ENCODE peak calls at places on chromosomes 3 and 15, in four cellular contexts. V is activated naive CD8-positive, alpha-beta T cell treated with anti-CD3 and anti-CD28 coated beads, Interleukin-2, amount 50 U/mL, for 24 hours; S is T-cell; H is left ventricle myocardium inferior. W is an unnamed sample.

GRCh38 chr3:118817748-118818165 is 216.9 kb downstream of the IGSF11 start:
- DNase-seq in S (no peak), H (no peak), V (peak; percentile 41), W (peak; percentile 17)

GRCh38 chr3:83092521-83093221 is 1331.2 kb upstream of the GBE1 start:
- DNase-seq in V (no peak), S (no peak), H (no peak), W (no peak)

GRCh38 chr15:42035362-42035761 is 14.5 kb upstream of the PLA2G4E start:
- DNase-seq in V (peak; percentile 17), S (no peak), H (no peak), W (no peak)

GRCh38 chr3:100813828-100814227 is 104.5 kb downstream of the TFG start:
- DNase-seq in S (no peak), V (no peak), H (no peak), W (no peak)

GRCh38 chr3:63456901-63457300 is 178.8 kb downstream of the SYNPR start:
- DNase-seq in S (no peak), V (no peak), H (no peak), W (no peak)

GRCh38 chr3:170726976-170727661 is 141.2 kb upstream of the SLC7A14 start:
- DNase-seq in H (no peak), S (no peak), V (no peak), W (no peak)

GRCh38 chr15:77495806-77496589 is 75.3 kb downstream of the HMG20A start:
- DNase-seq in H (peak; percentile 40), V (no peak), S (no peak), W (no peak)

GRCh38 chr15:32844118-32844711 is 126.4 kb downstream of the GREM1 start:
- DNase-seq in H (no peak), V (no peak), S (no peak), W (peak; percentile 2)

GRCh38 chr15:91889143-91889815 is 35.8 kb downstream of the SLCO3A1 start:
- DNase-seq in H (no peak), S (no peak), V (no peak), W (no peak)

GRCh38 chr15:61654918-61655317 is 405.3 kb downstream of the VPS13C start:
- DNase-seq in S (no peak), H (peak; percentile 16), V (no peak), W (no peak)

GRCh38 chr3:128207953-128208352 is 54.7 kb downstream of the EEFSEC start:
- DNase-seq in S (no peak), H (no peak), V (no peak), W (no peak)

GRCh38 chr15:94056314-94056713 is 175.0 kb upstream of the MCTP2 start:
- DNase-seq in S (no peak), V (no peak), H (no peak), W (no peak)

GRCh38 chr3:46498916-46499519 is 1.2 kb downstream of the RTP3 start:
- DNase-seq in V (no peak), S (no peak), H (no peak), W (no peak)

GRCh38 chr3:37824090-37824953 is 37.4 kb upstream of the CTDSPL start:
- DNase-seq in V (no peak), H (no peak), S (no peak), W (no peak)

GRCh38 chr3:57951106-57951882 is 56.9 kb upstream of the FLNB start:
- DNase-seq in H (peak; percentile 81), V (peak; percentile 10), S (no peak), W (no peak)

GRCh38 chr3:113825090-113825489 is 13.5 kb upstream of the GRAMD1C start:
- DNase-seq in S (no peak), V (no peak), H (no peak), W (no peak)

GRCh38 chr15:42955518-42955917 is 34.9 kb upstream of the TTBK2 start:
- DNase-seq in S (no peak), V (no peak), H (no peak), W (no peak)

GRCh38 chr3:47399531-47400270 is 18.9 kb downstream of the PTPN23 start:
- DNase-seq in V (no peak), S (no peak), H (no peak), W (no peak)

GRCh38 chr15:31503256-31503655 is 176.6 kb downstream of the KLF13 start:
- DNase-seq in H (no peak), V (no peak), S (no peak), W (no peak)

GRCh38 chr3:150840733-150841515 is 64.3 kb downstream of the MINDY4B start:
- DNase-seq in S (no peak), V (no peak), H (no peak), W (no peak)

GRCh38 chr3:24640330-24640877 is 145.8 kb upstream of the THRB start:
- DNase-seq in V (no peak), S (no peak), H (no peak), W (no peak)

GRCh38 chr3:49703443-49703927 is 14.1 kb downstream of the RNF123 start:
- DNase-seq in V (peak; percentile 64), S (peak; percentile 56), H (peak; percentile 40), W (peak; percentile 68)

GRCh38 chr3:102400766-102401165 is 34.0 kb upstream of the ZPLD1 start:
- DNase-seq in V (no peak), H (no peak), S (no peak), W (no peak)

GRCh38 chr3:113746955-113747718 is at the start of gene ATP6V1A:
- DNase-seq in V (peak; percentile 69), S (peak; percentile 64), H (peak; percentile 63), W (peak; percentile 81)

GRCh38 chr15:85976986-85977385 is 102.7 kb upstream of the AGBL1 start:
- DNase-seq in S (no peak), H (no peak), V (no peak), W (no peak)

GRCh38 chr3:56926513-56927282 is 124.9 kb upstream of the ARHGEF3 start:
- DNase-seq in V (no peak), S (no peak), H (no peak), W (no peak)

GRCh38 chr3:55668359-55668758 is 181.3 kb upstream of the WNT5A start:
- DNase-seq in S (no peak), H (no peak), V (no peak), W (no peak)

GRCh38 chr15:41940441-41940857 is 31.9 kb downstream of the EHD4 start:
- DNase-seq in H (no peak), S (peak; percentile 36), V (peak; percentile 58), W (peak; percentile 62)

GRCh38 chr15:80204231-80204630 is 47.8 kb downstream of the CTXND1 start:
- DNase-seq in S (no peak), V (no peak), H (no peak), W (no peak)

GRCh38 chr3:54999159-54999558 is 71.3 kb upstream of the LRTM1 start:
- DNase-seq in S (no peak), H (no peak), V (no peak), W (no peak)

GRCh38 chr3:187968883-187969580 is 184.9 kb upstream of the LPP start:
- DNase-seq in S (no peak), V (no peak), H (no peak), W (no peak)

GRCh38 chr3:10798600-10799367 is 17.2 kb upstream of the SLC6A11 start:
- DNase-seq in V (no peak), S (no peak), H (no peak), W (no peak)

GRCh38 chr3:107969994-107970896 is 120.6 kb downstream of the CD47 start:
- DNase-seq in S (no peak), V (no peak), H (no peak), W (no peak)

GRCh38 chr15:76996526-76997401 is 1.8 kb downstream of the PSTPIP1 start:
- DNase-seq in S (no peak), H (peak; percentile 39), V (peak; percentile 76), W (peak; percentile 58)

GRCh38 chr15:60781211-60781713 is 302.3 kb upstream of the ICE2 start:
- DNase-seq in V (no peak), H (no peak), S (no peak), W (no peak)

GRCh38 chr3:22399566-22399965 is 648.6 kb upstream of the ZNF385D start:
- DNase-seq in H (no peak), S (no peak), V (no peak), W (no peak)

GRCh38 chr3:178203650-178204049 is 332.6 kb upstream of the KCNMB2 start:
- DNase-seq in H (no peak), S (no peak), V (no peak), W (no peak)